ENCODE peak calls at places on chromosomes 7 and 10, in ten cellular contexts. One of them, this sample, is unnamed.

GRCh38 chr10:103021897-103022286 is 103.8 kb downstream of the CNNM2 start:
- DNase-seq in activated CD4-positive, alpha-beta T cell treated with anti-CD3 and anti-CD28 coated beads for 48 hours: no peak
- DNase-seq in HuH-7.5: peak
- DNase-seq in stimulated activated CD8-positive, alpha-beta memory T cell treated with anti-CD3 and anti-CD28 coated beads, Interleukin-12 subunit alpha, Interleukin-12 subunit beta, amount 100 ng/mL, for 4 hours: no peak
- DNase-seq in fibroblast of the aortic adventitia: peak
- DNase-seq in bronchial epithelial cell: peak
- DNase-seq in ELR: no peak
- DNase-seq in iPS-NIHi11: no peak
- DNase-seq in memory B cell: no peak
- DNase-seq in NCI-H446: no peak
- DNase-seq in this sample: no peak

GRCh38 chr7:127066974-127067373 is 185.8 kb downstream of the GRM8 start:
- DNase-seq in bronchial epithelial cell: no peak
- DNase-seq in activated CD4-positive, alpha-beta T cell treated with anti-CD3 and anti-CD28 coated beads for 48 hours: no peak
- DNase-seq in NCI-H446: no peak
- DNase-seq in stimulated activated CD8-positive, alpha-beta memory T cell treated with anti-CD3 and anti-CD28 coated beads, Interleukin-12 subunit alpha, Interleukin-12 subunit beta, amount 100 ng/mL, for 4 hours: no peak
- DNase-seq in HuH-7.5: no peak
- DNase-seq in ELR: no peak
- DNase-seq in iPS-NIHi11: peak
- DNase-seq in memory B cell: no peak
- DNase-seq in fibroblast of the aortic adventitia: no peak
- DNase-seq in this sample: no peak

GRCh38 chr7:131544449-131545425 is 11.7 kb downstream of the PODXL start:
- DNase-seq in fibroblast of the aortic adventitia: peak
- DNase-seq in bronchial epithelial cell: no peak
- DNase-seq in stimulated activated CD8-positive, alpha-beta memory T cell treated with anti-CD3 and anti-CD28 coated beads, Interleukin-12 subunit alpha, Interleukin-12 subunit beta, amount 100 ng/mL, for 4 hours: no peak
- DNase-seq in ELR: peak
- DNase-seq in activated CD4-positive, alpha-beta T cell treated with anti-CD3 and anti-CD28 coated beads for 48 hours: no peak
- DNase-seq in NCI-H446: no peak
- DNase-seq in memory B cell: no peak
- DNase-seq in HuH-7.5: peak
- DNase-seq in iPS-NIHi11: peak
- DNase-seq in this sample: peak

GRCh38 chr10:28711079-28711478 is 33.8 kb downstream of the BAMBI start:
- DNase-seq in NCI-H446: no peak
- DNase-seq in HuH-7.5: no peak
- DNase-seq in memory B cell: no peak
- DNase-seq in fibroblast of the aortic adventitia: no peak
- DNase-seq in iPS-NIHi11: no peak
- DNase-seq in activated CD4-positive, alpha-beta T cell treated with anti-CD3 and anti-CD28 coated beads for 48 hours: no peak
- DNase-seq in ELR: no peak
- DNase-seq in stimulated activated CD8-positive, alpha-beta memory T cell treated with anti-CD3 and anti-CD28 coated beads, Interleukin-12 subunit alpha, Interleukin-12 subunit beta, amount 100 ng/mL, for 4 hours: no peak
- DNase-seq in bronchial epithelial cell: peak
- DNase-seq in this sample: peak

GRCh38 chr7:13742126-13742525 is 247.3 kb downstream of the ETV1 start:
- DNase-seq in fibroblast of the aortic adventitia: peak
- DNase-seq in memory B cell: no peak
- DNase-seq in HuH-7.5: no peak
- DNase-seq in bronchial epithelial cell: no peak
- DNase-seq in NCI-H446: no peak
- DNase-seq in ELR: peak
- DNase-seq in stimulated activated CD8-positive, alpha-beta memory T cell treated with anti-CD3 and anti-CD28 coated beads, Interleukin-12 subunit alpha, Interleukin-12 subunit beta, amount 100 ng/mL, for 4 hours: no peak
- DNase-seq in activated CD4-positive, alpha-beta T cell treated with anti-CD3 and anti-CD28 coated beads for 48 hours: no peak
- DNase-seq in iPS-NIHi11: no peak
- DNase-seq in this sample: peak

GRCh38 chr7:104550362-104550761 is 222.0 kb downstream of the LHFPL3 start:
- DNase-seq in stimulated activated CD8-positive, alpha-beta memory T cell treated with anti-CD3 and anti-CD28 coated beads, Interleukin-12 subunit alpha, Interleukin-12 subunit beta, amount 100 ng/mL, for 4 hours: no peak
- DNase-seq in iPS-NIHi11: no peak
- DNase-seq in memory B cell: no peak
- DNase-seq in bronchial epithelial cell: no peak
- DNase-seq in NCI-H446: no peak
- DNase-seq in fibroblast of the aortic adventitia: peak
- DNase-seq in HuH-7.5: no peak
- DNase-seq in ELR: no peak
- DNase-seq in activated CD4-positive, alpha-beta T cell treated with anti-CD3 and anti-CD28 coated beads for 48 hours: no peak
- DNase-seq in this sample: peak

GRCh38 chr10:67666416-67667043 is 29.5 kb downstream of the CTNNA3 start:
- DNase-seq in HuH-7.5: no peak
- DNase-seq in activated CD4-positive, alpha-beta T cell treated with anti-CD3 and anti-CD28 coated beads for 48 hours: no peak
- DNase-seq in NCI-H446: no peak
- DNase-seq in stimulated activated CD8-positive, alpha-beta memory T cell treated with anti-CD3 and anti-CD28 coated beads, Interleukin-12 subunit alpha, Interleukin-12 subunit beta, amount 100 ng/mL, for 4 hours: no peak
- DNase-seq in ELR: peak
- DNase-seq in bronchial epithelial cell: peak
- DNase-seq in iPS-NIHi11: peak
- DNase-seq in fibroblast of the aortic adventitia: peak
- DNase-seq in memory B cell: peak
- DNase-seq in this sample: peak

GRCh38 chr10:62266147-62266546 is 2.5 kb downstream of the RTKN2 start:
- DNase-seq in fibroblast of the aortic adventitia: no peak
- DNase-seq in iPS-NIHi11: no peak
- DNase-seq in memory B cell: no peak
- DNase-seq in HuH-7.5: no peak
- DNase-seq in ELR: no peak
- DNase-seq in bronchial epithelial cell: peak
- DNase-seq in activated CD4-positive, alpha-beta T cell treated with anti-CD3 and anti-CD28 coated beads for 48 hours: no peak
- DNase-seq in stimulated activated CD8-positive, alpha-beta memory T cell treated with anti-CD3 and anti-CD28 coated beads, Interleukin-12 subunit alpha, Interleukin-12 subunit beta, amount 100 ng/mL, for 4 hours: no peak
- DNase-seq in NCI-H446: no peak
- DNase-seq in this sample: no peak

GRCh38 chr7:27901028-27901760 is 161.2 kb downstream of the TAX1BP1 start:
- DNase-seq in stimulated activated CD8-positive, alpha-beta memory T cell treated with anti-CD3 and anti-CD28 coated beads, Interleukin-12 subunit alpha, Interleukin-12 subunit beta, amount 100 ng/mL, for 4 hours: no peak
- DNase-seq in bronchial epithelial cell: peak
- DNase-seq in iPS-NIHi11: no peak
- DNase-seq in HuH-7.5: no peak
- DNase-seq in NCI-H446: no peak
- DNase-seq in fibroblast of the aortic adventitia: peak
- DNase-seq in activated CD4-positive, alpha-beta T cell treated with anti-CD3 and anti-CD28 coated beads for 48 hours: peak
- DNase-seq in ELR: peak
- DNase-seq in memory B cell: peak
- DNase-seq in this sample: peak

GRCh38 chr7:82423446-82423845 is 20.1 kb downstream of the CACNA2D1 start:
- DNase-seq in fibroblast of the aortic adventitia: peak
- DNase-seq in HuH-7.5: no peak
- DNase-seq in iPS-NIHi11: no peak
- DNase-seq in memory B cell: no peak
- DNase-seq in bronchial epithelial cell: no peak
- DNase-seq in activated CD4-positive, alpha-beta T cell treated with anti-CD3 and anti-CD28 coated beads for 48 hours: no peak
- DNase-seq in stimulated activated CD8-positive, alpha-beta memory T cell treated with anti-CD3 and anti-CD28 coated beads, Interleukin-12 subunit alpha, Interleukin-12 subunit beta, amount 100 ng/mL, for 4 hours: no peak
- DNase-seq in ELR: no peak
- DNase-seq in NCI-H446: no peak
- DNase-seq in this sample: no peak

GRCh38 chr10:3969876-3970666 is 185.1 kb upstream of the KLF6 start:
- DNase-seq in activated CD4-positive, alpha-beta T cell treated with anti-CD3 and anti-CD28 coated beads for 48 hours: no peak
- DNase-seq in stimulated activated CD8-positive, alpha-beta memory T cell treated with anti-CD3 and anti-CD28 coated beads, Interleukin-12 subunit alpha, Interleukin-12 subunit beta, amount 100 ng/mL, for 4 hours: no peak
- DNase-seq in bronchial epithelial cell: peak
- DNase-seq in iPS-NIHi11: no peak
- DNase-seq in NCI-H446: no peak
- DNase-seq in ELR: no peak
- DNase-seq in fibroblast of the aortic adventitia: no peak
- DNase-seq in HuH-7.5: no peak
- DNase-seq in memory B cell: no peak
- DNase-seq in this sample: no peak

GRCh38 chr7:41862261-41862660 is 159.4 kb upstream of the INHBA start:
- DNase-seq in activated CD4-positive, alpha-beta T cell treated with anti-CD3 and anti-CD28 coated beads for 48 hours: no peak
- DNase-seq in memory B cell: no peak
- DNase-seq in iPS-NIHi11: no peak
- DNase-seq in stimulated activated CD8-positive, alpha-beta memory T cell treated with anti-CD3 and anti-CD28 coated beads, Interleukin-12 subunit alpha, Interleukin-12 subunit beta, amount 100 ng/mL, for 4 hours: no peak
- DNase-seq in HuH-7.5: no peak
- DNase-seq in fibroblast of the aortic adventitia: no peak
- DNase-seq in ELR: no peak
- DNase-seq in NCI-H446: no peak
- DNase-seq in bronchial epithelial cell: no peak
- DNase-seq in this sample: no peak

GRCh38 chr10:3213174-3213573 is 40.6 kb upstream of the PITRM1 start:
- DNase-seq in NCI-H446: no peak
- DNase-seq in ELR: no peak
- DNase-seq in memory B cell: no peak
- DNase-seq in HuH-7.5: no peak
- DNase-seq in activated CD4-positive, alpha-beta T cell treated with anti-CD3 and anti-CD28 coated beads for 48 hours: no peak
- DNase-seq in stimulated activated CD8-positive, alpha-beta memory T cell treated with anti-CD3 and anti-CD28 coated beads, Interleukin-12 subunit alpha, Interleukin-12 subunit beta, amount 100 ng/mL, for 4 hours: no peak
- DNase-seq in iPS-NIHi11: no peak
- DNase-seq in bronchial epithelial cell: no peak
- DNase-seq in fibroblast of the aortic adventitia: no peak
- DNase-seq in this sample: no peak

GRCh38 chr7:94782777-94783176 is 124.6 kb upstream of the PPP1R9A start:
- DNase-seq in iPS-NIHi11: no peak
- DNase-seq in HuH-7.5: no peak
- DNase-seq in NCI-H446: no peak
- DNase-seq in stimulated activated CD8-positive, alpha-beta memory T cell treated with anti-CD3 and anti-CD28 coated beads, Interleukin-12 subunit alpha, Interleukin-12 subunit beta, amount 100 ng/mL, for 4 hours: no peak
- DNase-seq in bronchial epithelial cell: no peak
- DNase-seq in fibroblast of the aortic adventitia: no peak
- DNase-seq in activated CD4-positive, alpha-beta T cell treated with anti-CD3 and anti-CD28 coated beads for 48 hours: no peak
- DNase-seq in memory B cell: no peak
- DNase-seq in ELR: no peak
- DNase-seq in this sample: no peak

This sample was measured in EL.